ENCODE peak calls at places on chromosome 18, in five cellular contexts. Z is naive thymus-derived CD4-positive, alpha-beta T cell; I is lung; B is PC-3; N is sigmoid colon. L is an unnamed sample. For H3K4me1, the result is how much of the 10 kb centered on the place peaks cover.

GRCh38 chr18:5600376-5601071 is 56.7 kb upstream of the EPB41L3 start:
- DNase-seq in Z (no peak), I (no peak), B (peak), N (no peak), L (peak)

GRCh38 chr18:23538040-23538439 is 34.7 kb downstream of the RMC1 start:
- DNase-seq in Z (no peak), I (no peak), B (no peak), N (no peak), L (no peak)

GRCh38 chr18:36186461-36187137 is 698 bp upstream of the MOCOS start:
- DNase-seq in Z (no peak), I (peak), B (peak), N (no peak), L (peak)

GRCh38 chr18:24160086-24160485 is 21.2 kb downstream of the CABYR start:
- DNase-seq in Z (no peak), I (no peak), B (peak), N (no peak), L (no peak)

GRCh38 chr18:1253825-1254224 is 349.2 kb downstream of the ADCYAP1 start:
- DNase-seq in Z (no peak), I (no peak), B (peak), N (no peak), L (no peak)

GRCh38 chr18:72995558-72995957 is 127.8 kb upstream of the NETO1 start:
- DNase-seq in Z (no peak), I (no peak), B (peak), N (no peak), L (no peak)

GRCh38 chr18:73980289-73980979 is 167.2 kb downstream of the FBXO15 start:
- DNase-seq in Z (no peak), I (no peak), B (peak), N (no peak), L (no peak)

GRCh38 chr18:44452346-44452745 is 228.3 kb upstream of the SETBP1 start:
- DNase-seq in Z (no peak), I (no peak), B (no peak), N (no peak), L (no peak)

GRCh38 chr18:6449213-6449612 is 34.5 kb upstream of the L3MBTL4 start:
- DNase-seq in Z (no peak), I (no peak), B (no peak), N (no peak), L (no peak)

GRCh38 chr18:56199580-56200320 is 438.6 kb downstream of the TXNL1 start:
- DNase-seq in Z (no peak), I (no peak), B (no peak), N (no peak), L (peak)

GRCh38 chr18:3425030-3425429 is 24.9 kb upstream of the TGIF1 start:
- DNase-seq in Z (no peak), I (no peak), B (no peak), N (no peak), L (no peak)

GRCh38 chr18:1475867-1476266 is 571.2 kb downstream of the ADCYAP1 start:
- DNase-seq in Z (no peak), I (no peak), B (no peak), N (no peak), L (no peak)

GRCh38 chr18:154151-154550 is 4.2 kb upstream of the USP14 start:
- DNase-seq in Z (no peak), I (no peak), B (peak), N (no peak), L (no peak)

GRCh38 chr18:46343940-46344372 is 239.8 kb downstream of the HAUS1 start:
- DNase-seq in Z (peak), I (peak), B (peak), N (peak), L (no peak)

GRCh38 chr18:49566217-49566616 is 4.4 kb downstream of the LIPG start:
- DNase-seq in Z (no peak), I (no peak), B (no peak), N (no peak), L (no peak)

GRCh38 chr18:77086656-77087390 is 45.8 kb downstream of the MBP start:
- DNase-seq in Z (no peak), I (no peak), B (no peak), N (no peak), L (peak)

GRCh38 chr18:59024829-59025228 is 114.9 kb upstream of the SEC11C start:
- DNase-seq in Z (no peak), I (no peak), B (no peak), N (no peak), L (no peak)

GRCh38 chr18:49537232-49537876 is 24.5 kb upstream of the LIPG start:
- DNase-seq in Z (no peak), I (no peak), B (peak), N (no peak), L (no peak)

GRCh38 chr18:3008546-3008945 is 4.4 kb downstream of the LPIN2 start:
- DNase-seq in Z (no peak), I (no peak), B (peak), N (no peak), L (no peak)

GRCh38 chr18:51133580-51134160 is 63.8 kb downstream of the MEX3C start:
- DNase-seq in Z (no peak), I (no peak), B (no peak), N (no peak), L (no peak)
- H3K27ac ChIP-seq in Z (no peak), I (no peak), B (no peak), N (no peak), L (no peak)

GRCh38 chr18:75198046-75198445 is 10.9 kb downstream of the PTGR3 start:
- DNase-seq in Z (no peak), I (no peak), B (no peak), N (no peak), L (no peak)

GRCh38 chr18:75189696-75190095 is 19.2 kb downstream of the PTGR3 start:
- DNase-seq in Z (no peak), I (no peak), B (no peak), N (no peak), L (no peak)

DNA sequence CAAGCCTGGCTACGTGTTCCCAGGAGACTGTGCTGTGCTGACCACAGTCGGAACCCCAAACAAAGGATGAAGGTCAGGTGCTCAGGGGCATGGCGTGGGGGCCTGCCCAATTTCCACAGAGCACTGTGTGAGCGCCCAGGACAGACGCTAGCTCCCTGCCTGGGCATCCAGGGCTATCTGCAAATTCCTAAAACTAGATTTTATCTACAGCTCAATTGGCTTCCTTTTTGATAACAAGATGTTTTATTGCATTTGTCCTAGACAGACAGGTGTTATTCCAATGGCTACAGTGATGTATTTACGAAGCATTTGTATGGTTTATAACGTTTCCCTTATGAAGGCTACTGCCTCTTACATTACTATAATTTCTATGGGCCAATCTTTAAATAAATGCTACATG is 16.0 kb downstream of the PTGR3 start:
- DNase-seq in Z (no peak), I (no peak), B (no peak), N (no peak), L (no peak)
- H3K4me1 ChIP-seq in Z (under half), I (under half), B (under half), N (under half), L (under half)

DNA sequence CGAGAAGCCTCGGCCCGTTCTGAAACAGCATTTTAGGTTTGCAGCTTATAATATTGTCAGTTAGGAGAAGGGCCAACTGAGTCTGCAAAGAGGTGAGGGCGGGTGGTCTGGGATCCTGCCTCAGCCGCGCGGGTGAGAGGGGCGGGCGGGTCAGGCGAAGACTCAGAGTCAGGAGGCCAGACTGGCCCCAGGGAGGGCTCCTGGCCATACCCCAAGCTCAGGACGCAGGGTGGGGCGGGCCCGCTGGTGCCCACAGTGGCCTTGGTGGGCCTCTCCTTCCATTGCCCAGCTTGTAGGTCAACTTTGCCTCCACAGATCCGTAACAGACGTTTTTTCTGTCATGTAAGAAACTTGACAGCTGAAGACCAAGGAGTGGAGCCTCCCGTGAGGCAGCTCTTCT is 42.9 kb downstream of the NFATC1 start:
- DNase-seq in Z (no peak), I (no peak), B (peak), N (no peak), L (no peak)
- H3K27ac ChIP-seq in Z (no peak), I (no peak), B (no peak), N (peak), L (no peak)

GRCh38 chr18:48456838-48457237 is 47.7 kb upstream of the ZBTB7C start:
- DNase-seq in Z (no peak), I (no peak), B (no peak), N (no peak), L (no peak)
- H3K4me1 ChIP-seq in Z (under half), I (under half), B (under half), N (under half), L (under half)

GRCh38 chr18:9902832-9903231 is 11.0 kb upstream of the VAPA start:
- DNase-seq in Z (no peak), I (no peak), B (no peak), N (no peak), L (no peak)
- H3K27ac ChIP-seq in Z (no peak), I (no peak), B (no peak), N (no peak), L (no peak)

GRCh38 chr18:8776013-8776515 is 70.7 kb downstream of the MTCL1 start:
- DNase-seq in Z (no peak), I (no peak), B (no peak), N (no peak), L (no peak)
- H3K4me1 ChIP-seq in Z (under half), I (under half), B (under half), N (under half), L (under half)

DNA sequence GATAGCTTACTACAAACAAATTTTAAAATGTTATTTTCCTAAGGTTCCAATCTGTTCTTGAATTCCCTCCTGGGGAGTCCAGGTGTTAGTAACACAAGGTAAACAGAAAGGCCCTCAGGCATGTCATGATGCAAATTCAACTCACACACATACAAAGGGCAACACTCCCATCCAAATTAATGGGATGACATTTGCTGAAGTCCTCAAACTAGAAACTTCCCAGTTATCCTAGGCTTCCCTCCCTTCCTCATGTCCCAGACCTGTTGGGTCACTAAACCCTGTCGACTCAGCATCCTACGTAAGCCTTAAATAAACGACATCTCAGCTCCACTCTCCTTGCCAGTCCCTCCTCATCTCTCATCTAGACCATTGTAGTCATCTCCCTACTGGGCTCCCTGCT is 85.1 kb downstream of the GREB1L start:
- DNase-seq in Z (no peak), I (no peak), B (peak), N (no peak), L (no peak)
- H3K27ac ChIP-seq in Z (no peak), I (no peak), B (peak), N (no peak), L (no peak)

L was measured in small intestine.